ENCODE peak calls at places on chromosomes 12 and 14, in six cellular contexts. S is hypothalamus, U is T-helper 1 cell, P is prostate gland, J is AG08396, Y is EL. I is an unnamed sample.

GRCh38 chr12:48883305-48884171 is 17.9 kb upstream of the RND1 start:
- DNase-seq in S (no peak), U (no peak), P (no peak), J (no peak), Y (no peak), I (peak)

GRCh38 chr14:32450919-32451675 is 122.0 kb downstream of the AKAP6 start:
- DNase-seq in S (no peak), U (no peak), P (no peak), J (no peak), Y (no peak), I (no peak)

GRCh38 chr14:71591929-71592328 is 340.3 kb upstream of the RGS6 start:
- DNase-seq in S (no peak), U (peak), P (no peak), J (peak), Y (peak), I (no peak)

GRCh38 chr14:69693145-69693544 is 73.8 kb upstream of the SRSF5 start:
- DNase-seq in S (no peak), U (no peak), P (no peak), J (no peak), Y (no peak), I (no peak)

GRCh38 chr14:105485720-105486332 is 860 bp upstream of the CRIP1 start:
- DNase-seq in S (no peak), U (peak), P (no peak), J (no peak), Y (no peak), I (no peak)

GRCh38 chr12:124915249-124916236 is 1.1 kb upstream of the UBC start:
- DNase-seq in S (no peak), U (no peak), P (peak), J (no peak), Y (peak), I (no peak)

GRCh38 chr14:48957486-48957885 is 628.7 kb downstream of the RPS29 start:
- DNase-seq in S (no peak), U (no peak), P (no peak), J (no peak), Y (no peak), I (no peak)

GRCh38 chr12:105492591-105492990 is 162.1 kb downstream of the C12orf75 start:
- DNase-seq in S (no peak), U (no peak), P (no peak), J (no peak), Y (peak), I (no peak)

GRCh38 chr12:116975779-116976393 is 65.1 kb downstream of the FBXW8 start:
- DNase-seq in S (no peak), U (no peak), P (no peak), J (no peak), Y (no peak), I (no peak)

GRCh38 chr14:103657466-103657865 is 28.5 kb downstream of the KLC1 start:
- DNase-seq in S (no peak), U (no peak), P (no peak), J (peak), Y (peak), I (no peak)

GRCh38 chr14:22664261-22664660 is 20.1 kb upstream of the OR6J1 start:
- DNase-seq in S (no peak), U (no peak), P (no peak), J (no peak), Y (no peak), I (no peak)

GRCh38 chr14:24595046-24595808 is 14.3 kb downstream of the GZMH start:
- DNase-seq in S (no peak), U (no peak), P (no peak), J (no peak), Y (no peak), I (no peak)

GRCh38 chr12:66964629-66965028 is 285.8 kb upstream of the GRIP1 start:
- DNase-seq in S (no peak), U (peak), P (no peak), J (no peak), Y (peak), I (no peak)

GRCh38 chr12:116827432-116827831 is 53.8 kb downstream of the HRK start:
- DNase-seq in S (no peak), U (no peak), P (no peak), J (no peak), Y (no peak), I (no peak)

GRCh38 chr12:40668095-40668494 is 24.1 kb upstream of the CNTN1 start:
- DNase-seq in S (no peak), U (no peak), P (no peak), J (no peak), Y (no peak), I (no peak)

GRCh38 chr14:24130380-24130716 is at the start of gene FITM1:
- DNase-seq in S (no peak), U (no peak), P (no peak), J (no peak), Y (no peak), I (no peak)

I was measured in COR-L47.